ENCODE peak calls at places on chromosome 2, in nine cellular contexts. T, N, B, Z, Y, Q, C, J and F are unnamed samples.
A peak's percentile ranks its signal among the peaks of the same experiment; 100 is the strongest.

GRCh38 chr2:66851449-66851872 is 416.5 kb downstream of the MEIS1 start:
- DNase-seq in T (no peak), Z (no peak), J (no peak), Q (peak; percentile 78), B (no peak), Y (peak; percentile 20), N (no peak), C (no peak), F (no peak)

GRCh38 chr2:189217546-189217945 is 38.0 kb upstream of the COL5A2 start:
- DNase-seq in T (no peak), Y (no peak), Q (peak; percentile 15), Z (peak; percentile 60), B (no peak), N (peak; percentile 25), J (no peak), C (no peak), F (no peak)

GRCh38 chr2:240914645-240915525 is 8.7 kb downstream of the CROCC2 start:
- DNase-seq in Q (no peak), B (no peak), Z (no peak), Y (no peak), C (no peak), T (no peak), N (peak; percentile 25), J (no peak), F (peak; percentile 50)

GRCh38 chr2:197229509-197230458 is 80.8 kb downstream of the ANKRD44 start:
- DNase-seq in J (no peak), Z (no peak), T (no peak), Q (no peak), B (no peak), C (peak; percentile 50), Y (no peak), N (no peak), F (no peak)

GRCh38 chr2:32136097-32136496 is 29.6 kb upstream of the SLC30A6 start:
- DNase-seq in Q (no peak), Y (no peak), J (no peak), T (no peak), Z (no peak), C (no peak), B (no peak), N (no peak), F (no peak)

GRCh38 chr2:221289846-221290245 is 282.3 kb downstream of the EPHA4 start:
- DNase-seq in Q (no peak), N (no peak), B (no peak), J (no peak), C (no peak), Z (no peak), T (no peak), Y (no peak), F (no peak)

GRCh38 chr2:162197095-162197825 is 45.2 kb upstream of the GCG start:
- DNase-seq in B (no peak), Z (no peak), C (no peak), T (no peak), Q (no peak), Y (no peak), N (no peak), J (no peak), F (no peak)

GRCh38 chr2:43075054-43075593 is 151.3 kb downstream of the ZFP36L2 start:
- DNase-seq in T (peak; percentile 89), Y (peak; percentile 55), J (peak; percentile 77), B (peak; percentile 36), N (peak; percentile 86), Z (no peak), Q (peak; percentile 78), C (no peak), F (no peak)

GRCh38 chr2:164014068-164014577 is 278.3 kb upstream of the FIGN start:
- DNase-seq in T (no peak), C (no peak), J (no peak), Z (no peak), Q (no peak), N (peak; percentile 34), Y (no peak), B (no peak), F (no peak)

GRCh38 chr2:156867201-156867600 is 390.3 kb upstream of the GALNT5 start:
- DNase-seq in Z (no peak), B (no peak), J (no peak), C (no peak), Y (no peak), Q (no peak), N (no peak), T (no peak), F (no peak)

GRCh38 chr2:128727404-128727803 is 408.7 kb upstream of the HS6ST1 start:
- DNase-seq in Z (no peak), B (no peak), Q (no peak), C (no peak), Y (no peak), N (no peak), J (no peak), T (no peak), F (no peak)

GRCh38 chr2:11742317-11742701 is 4.1 kb upstream of the LPIN1 start:
- DNase-seq in Y (no peak), Q (no peak), T (no peak), B (no peak), J (no peak), C (no peak), N (no peak), Z (no peak), F (no peak)

GRCh38 chr2:11743846-11744553 is 2.4 kb upstream of the LPIN1 start:
- DNase-seq in Y (peak; percentile 95), N (peak; percentile 98), J (peak; percentile 97), C (peak; percentile 95), Q (peak; percentile 97), B (peak; percentile 81), T (peak; percentile 97), Z (peak; percentile 64), F (peak; percentile 94)

GRCh38 chr2:11742702-11743530 is 3.5 kb upstream of the LPIN1 start:
- DNase-seq in Y (no peak), Q (no peak), Z (no peak), J (no peak), T (no peak), N (no peak), B (no peak), C (no peak), F (no peak)

GRCh38 chr2:11744631-11745394 is 1.6 kb upstream of the LPIN1 start:
- DNase-seq in Z (no peak), C (no peak), J (no peak), B (peak; percentile 27), Q (no peak), N (no peak), Y (no peak), T (no peak), F (no peak)

GRCh38 chr2:11743531-11743815 is 3.0 kb upstream of the LPIN1 start:
- DNase-seq in Z (no peak), T (no peak), N (no peak), B (no peak), C (no peak), J (no peak), Q (no peak), Y (no peak), F (no peak)
- H3K4me1 ChIP-seq in Z (peaks cover 6% of the 10 kb centered on the region), T (peaks cover 40% of the 10 kb centered on the region), N (peaks cover 53% of the 10 kb centered on the region), B (peaks cover 41% of the 10 kb centered on the region), C (peaks cover 57% of the 10 kb centered on the region), J (peaks cover 33% of the 10 kb centered on the region), Q (peaks cover 46% of the 10 kb centered on the region), Y (peaks cover 32% of the 10 kb centered on the region), F (peaks cover 2% of the 10 kb centered on the region)

GRCh38 chr2:3595985-3596384 is 1.1 kb downstream of the COLEC11 start:
- DNase-seq in Z (no peak), C (no peak), N (no peak), Q (no peak), J (no peak), B (no peak), T (no peak), Y (no peak), F (no peak)

GRCh38 chr2:3596891-3597290 is 2.0 kb downstream of the COLEC11 start:
- DNase-seq in Z (no peak), Y (no peak), J (no peak), N (no peak), Q (no peak), T (peak; percentile 16), C (no peak), B (no peak), F (no peak)

GRCh38 chr2:3597567-3597966 is 2.7 kb downstream of the COLEC11 start:
- DNase-seq in Y (no peak), B (no peak), C (no peak), Q (no peak), Z (no peak), J (no peak), T (no peak), N (no peak), F (no peak)

GRCh38 chr2:3594493-3595281 is at the start of gene COLEC11:
- DNase-seq in C (no peak), Z (peak; percentile 62), T (peak; percentile 47), Q (no peak), Y (no peak), J (no peak), N (peak; percentile 72), B (no peak), F (peak; percentile 78)

DNA sequence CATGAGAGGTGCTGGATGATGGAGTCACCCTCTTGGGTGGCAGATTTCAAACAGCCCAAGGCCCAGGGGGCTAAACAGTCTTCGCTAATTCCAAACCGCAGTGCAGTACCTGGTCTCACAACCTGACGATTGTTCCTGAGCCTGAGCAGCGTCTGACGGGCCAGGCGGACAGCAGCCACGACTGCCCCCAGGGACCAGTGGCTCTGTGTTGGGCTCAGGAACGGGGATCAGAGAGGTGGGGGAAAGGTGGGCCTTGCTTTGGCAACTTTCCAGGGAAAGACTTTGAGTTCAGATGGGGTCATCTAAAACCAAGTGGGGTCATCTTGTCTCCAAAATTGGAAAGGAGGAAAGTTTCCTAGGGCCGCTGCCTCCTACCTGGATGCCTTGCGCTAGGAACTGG is 497 bp downstream of the COLEC11 start:
- DNase-seq in C (no peak), Y (no peak), Z (no peak), Q (no peak), B (no peak), T (peak; percentile 11), J (no peak), N (no peak), F (peak; percentile 35)
- H3K4me3 ChIP-seq in C (no peak overlapping the region), Y (no peak overlapping the region), Z (no peak overlapping the region), Q (no peak overlapping the region), B (no peak overlapping the region), T (no peak overlapping the region), J (no peak overlapping the region), N (peak overlapping the region; percentile 35), F (peak overlapping the region; percentile 38)

GRCh38 chr2:148813603-148814065 is 61.4 kb upstream of the KIF5C start:
- DNase-seq in B (peak; percentile 35), Q (no peak), J (no peak), Z (peak; percentile 83), N (no peak), T (peak; percentile 33), Y (peak; percentile 25), C (no peak), F (no peak)
- TF ChIP-seq POLR2A in B (no peak), Q (no peak), J (no peak), Z (peak; percentile 39), N (no peak), T (no peak), Y (no peak), C (no peak), F (no peak)

DNA sequence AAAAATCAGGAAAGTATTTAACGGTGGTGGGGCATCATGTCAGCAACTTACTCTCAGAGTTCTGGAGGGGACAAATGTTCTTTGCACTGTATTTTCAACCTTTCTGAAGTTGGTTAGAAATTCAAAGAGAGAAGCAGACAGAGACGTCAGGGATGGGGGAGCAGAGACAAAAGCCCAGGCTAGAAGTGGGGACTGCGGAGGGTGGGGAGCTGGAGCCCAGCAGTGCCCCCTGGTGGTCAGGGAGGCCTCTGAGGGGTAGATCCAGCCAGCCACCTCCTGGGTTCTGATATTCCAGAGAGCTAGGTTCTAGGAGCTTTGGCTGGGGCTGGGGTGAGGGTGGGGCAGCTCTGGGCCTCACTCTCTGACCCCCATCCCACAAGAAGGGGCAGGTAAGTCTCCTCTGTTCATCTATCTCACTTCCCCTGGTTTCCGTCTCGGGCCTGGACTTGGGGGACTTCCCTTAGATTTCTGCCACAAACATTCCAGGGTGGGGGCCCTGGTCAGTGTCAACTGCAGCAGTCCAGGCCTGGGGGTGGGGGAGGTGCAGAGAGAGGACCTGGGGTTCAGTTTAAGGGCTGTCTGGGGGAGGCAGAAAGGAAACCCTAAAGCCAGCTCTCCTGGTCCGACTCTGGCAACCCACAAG is 8.9 kb downstream of the TNS1 start:
- DNase-seq in B (no peak), Q (peak; percentile 77), Z (peak; percentile 93), Y (peak; percentile 66), N (no peak), J (peak; percentile 40), T (peak; percentile 85), C (no peak), F (peak; percentile 73)
- H3K4me1 ChIP-seq in B (peaks cover 9% of the 10 kb centered on the region), Q (peaks cover 94% of the 10 kb centered on the region), Z (no peaks in the 10 kb centered on the region), Y (peaks cover 5% of the 10 kb centered on the region), N (peaks cover 27% of the 10 kb centered on the region), J (peaks cover 37% of the 10 kb centered on the region), T (peaks cover 73% of the 10 kb centered on the region), C (peaks cover 43% of the 10 kb centered on the region), F (no peaks in the 10 kb centered on the region)